ENCODE peak calls at places on chromosome 19, in six cellular contexts. J, O, A, Q, R and V are unnamed samples.

GRCh38 chr19:43639507-43640423 is at the start of gene CADM4:
- DNase-seq in J (peak; percentile 44), O (peak; percentile 89), A (no peak), Q (no peak), R (peak; percentile 38), V (no peak)

GRCh38 chr19:21915411-21915810 is 79.4 kb upstream of the ZNF43 start:
- DNase-seq in J (no peak), O (no peak), A (no peak), Q (no peak), R (no peak), V (no peak)

GRCh38 chr19:55586976-55587668 is 6.5 kb upstream of the ZNF579 start:
- DNase-seq in J (peak; percentile 85), O (peak; percentile 98), A (no peak), Q (peak; percentile 89), R (peak; percentile 94), V (peak; percentile 95)

GRCh38 chr19:38734426-38735256 is 9.6 kb downstream of the CAPN12 start:
- DNase-seq in J (no peak), O (no peak), A (no peak), Q (peak; percentile 56), R (peak; percentile 23), V (no peak)

GRCh38 chr19:15177269-15178116 is 23.3 kb downstream of the NOTCH3 start:
- DNase-seq in J (peak; percentile 71), O (peak; percentile 80), A (no peak), Q (peak; percentile 83), R (peak; percentile 82), V (peak; percentile 85)

GRCh38 chr19:24140099-24140498 is 53.1 kb downstream of the ZNF254 start:
- DNase-seq in J (no peak), O (no peak), A (no peak), Q (peak; percentile 37), R (no peak), V (no peak)

GRCh38 chr19:44345969-44346368 is 10.5 kb downstream of the ZNF112 start:
- DNase-seq in J (no peak), O (no peak), A (no peak), Q (no peak), R (no peak), V (peak; percentile 19)

GRCh38 chr19:51808333-51808986 is 13.5 kb downstream of the FPR3 start:
- DNase-seq in J (no peak), O (no peak), A (peak; percentile 18), Q (peak; percentile 62), R (no peak), V (no peak)

GRCh38 chr19:49155830-49156346 is 692 bp upstream of the HRC start:
- DNase-seq in J (no peak), O (peak; percentile 20), A (no peak), Q (no peak), R (peak; percentile 78), V (peak; percentile 48)

GRCh38 chr19:10863107-10863700 is 8.1 kb upstream of the CARM1 start:
- DNase-seq in J (no peak), O (peak; percentile 38), A (no peak), Q (peak; percentile 64), R (no peak), V (no peak)

GRCh38 chr19:47819841-47820244 is 1.9 kb upstream of the CRX start:
- DNase-seq in J (no peak), O (no peak), A (no peak), Q (no peak), R (no peak), V (no peak)

GRCh38 chr19:35908977-35909683 is 1.0 kb upstream of the TYROBP start:
- DNase-seq in J (no peak), O (no peak), A (no peak), Q (no peak), R (peak; percentile 81), V (peak; percentile 77)

GRCh38 chr19:18059297-18059696 is 27.4 kb downstream of the IL12RB1 start:
- DNase-seq in J (no peak), O (no peak), A (no peak), Q (no peak), R (no peak), V (no peak)

GRCh38 chr19:48629297-48629598 is 7.9 kb downstream of the DBP start:
- DNase-seq in J (no peak), O (no peak), A (no peak), Q (no peak), R (no peak), V (peak; percentile 35)

GRCh38 chr19:36141039-36141914 is 1.4 kb downstream of the CAPNS1 start:
- DNase-seq in J (peak; percentile 85), O (peak; percentile 90), A (no peak), Q (peak; percentile 85), R (peak; percentile 90), V (peak; percentile 89)